ENCODE peak calls at places on chromosomes 16 and 17, in four cellular contexts. T, X, D and U are unnamed samples.

GRCh38 chr17:46108120-46108519 is 85.1 kb downstream of the KANSL1 start:
- ATAC-seq in X (no peak), T (peak; percentile 18), D (peak; percentile 51), U (no peak)

GRCh38 chr17:60330731-60331130 is 61.2 kb downstream of the USP32 start:
- ATAC-seq in T (no peak), X (no peak), D (no peak), U (no peak)

GRCh38 chr17:83073389-83074063 is 5.9 kb upstream of the METRNL start:
- ATAC-seq in X (no peak), T (peak; percentile 35), D (peak; percentile 89), U (no peak)

GRCh38 chr17:31752570-31752969 is 106.5 kb downstream of the COPRS start:
- ATAC-seq in D (no peak), T (no peak), X (no peak), U (no peak)

GRCh38 chr16:66706506-66706880 is 9.9 kb upstream of the CMTM4 start:
- ATAC-seq in T (peak; percentile 15), D (no peak), X (no peak), U (no peak)

GRCh38 chr17:6461792-6462524 is 17.7 kb downstream of the PIMREG start:
- ATAC-seq in T (no peak), D (no peak), X (peak; percentile 36), U (no peak)

GRCh38 chr16:20740007-20740883 is 1.4 kb downstream of the THUMPD1 start:
- ATAC-seq in D (peak; percentile 26), T (no peak), X (no peak), U (peak; percentile 46)

GRCh38 chr17:6953689-6954088 is 42.2 kb upstream of the ALOX12 start:
- ATAC-seq in T (no peak), D (peak; percentile 87), X (no peak), U (no peak)

GRCh38 chr16:30721167-30721566 is 22.2 kb downstream of the SRCAP start:
- ATAC-seq in D (no peak), T (no peak), X (no peak), U (no peak)

GRCh38 chr16:75218256-75219076 is at the start of gene CTRB1:
- ATAC-seq in D (no peak), X (no peak), T (no peak), U (no peak)

GRCh38 chr17:12575641-12576040 is 90.0 kb upstream of the MYOCD start:
- ATAC-seq in X (no peak), T (no peak), D (no peak), U (no peak)

GRCh38 chr16:9364721-9365693 is 273.6 kb downstream of the HAPSTR1 start:
- ATAC-seq in X (no peak), D (no peak), T (peak; percentile 88), U (no peak)

GRCh38 chr17:35892091-35892637 is 12.0 kb upstream of the CCL5 start:
- ATAC-seq in D (no peak), T (no peak), X (peak; percentile 29), U (peak; percentile 25)

GRCh38 chr17:17376362-17376761 is 73.2 kb downstream of the NT5M start:
- ATAC-seq in X (no peak), T (peak; percentile 88), D (peak; percentile 76), U (no peak)

GRCh38 chr17:51536627-51537026 is 276.3 kb downstream of the UTP18 start:
- ATAC-seq in D (no peak), X (no peak), T (no peak), U (no peak)

GRCh38 chr17:79340286-79340685 is 265.7 kb downstream of the ENGASE start:
- ATAC-seq in X (no peak), D (no peak), T (no peak), U (no peak)

GRCh38 chr17:17819561-17819995 is 17.2 kb downstream of the SREBF1 start:
- ATAC-seq in X (peak; percentile 21), T (no peak), D (peak; percentile 35), U (peak; percentile 54)

GRCh38 chr17:68778726-68779125 is 176.5 kb downstream of the ABCA8 start:
- ATAC-seq in T (no peak), D (no peak), X (no peak), U (no peak)

GRCh38 chr16:84879569-84880487 is 60.0 kb downstream of the CRISPLD2 start:
- ATAC-seq in D (peak; percentile 38), X (no peak), T (no peak), U (no peak)

GRCh38 chr16:69195371-69196029 is 8.5 kb downstream of the SNTB2 start:
- ATAC-seq in D (no peak), X (no peak), T (no peak), U (no peak)

GRCh38 chr16:64478258-64478906 is 643.5 kb downstream of the CDH11 start:
- ATAC-seq in D (peak; percentile 93), T (peak; percentile 34), X (no peak), U (peak; percentile 90)

GRCh38 chr16:72976047-72976746 is 71.7 kb downstream of the ZFHX3 start:
- ATAC-seq in D (no peak), T (peak; percentile 35), X (no peak), U (no peak)

GRCh38 chr17:66221755-66222530 is 7.3 kb downstream of the APOH start:
- ATAC-seq in T (no peak), X (no peak), D (no peak), U (no peak)

GRCh38 chr16:52439750-52440149 is 107.2 kb downstream of the TOX3 start:
- ATAC-seq in X (no peak), T (no peak), D (no peak), U (no peak)

GRCh38 chr16:57360321-57360935 is 1.8 kb downstream of the CCL22 start:
- ATAC-seq in T (no peak), X (no peak), D (no peak), U (no peak)

GRCh38 chr16:66247516-66248089 is 118.9 kb upstream of the CDH5 start:
- ATAC-seq in T (peak; percentile 60), D (peak; percentile 60), X (no peak), U (no peak)

GRCh38 chr16:89308391-89309333 is 91.2 kb downstream of the ZNF778 start:
- ATAC-seq in D (no peak), T (no peak), X (peak; percentile 62), U (peak; percentile 43)

GRCh38 chr17:82602986-82603385 is 45.3 kb downstream of the WDR45B start:
- ATAC-seq in T (no peak), X (no peak), D (no peak), U (no peak)

GRCh38 chr16:1069154-1069553 is 3.4 kb upstream of the SSTR5 start:
- ATAC-seq in X (no peak), T (no peak), D (peak; percentile 11), U (no peak)